ENCODE peak calls at places on chromosome 7, in ten cellular contexts. A is GDM1; C is mesothelial cell of epicardium; P is HCT116; N is iris pigment epithelial cell; S is stimulated activated CD8-positive, alpha-beta memory T cell treated with anti-CD3 and anti-CD28 coated beads, Interleukin-15, amount 100 ng/mL, for 48 hours; F is activated CD4-positive, alpha-beta T cell treated with anti-CD3 and anti-CD28 coated beads, Interleukin-2, amount 50 U/mL, for 4 hours; E is activated CD4-positive, CD25-positive, alpha-beta regulatory T cell treated with anti-CD3 and anti-CD28 coated beads, Interleukin-2, amount 50 U/mL, for 16 hours; U is LoVo; K is sciatic nerve. Z is an unnamed sample.

GRCh38 chr7:44259547-44260457 is 59.0 kb downstream of the YKT6 start:
- DNase-seq in A (no peak), C (no peak), P (no peak), N (peak), S (no peak), F (no peak), E (no peak), U (no peak), K (no peak), Z (peak)

GRCh38 chr7:4270268-4270667 is 411.8 kb upstream of the FOXK1 start:
- DNase-seq in A (no peak), C (no peak), P (no peak), N (no peak), S (no peak), F (no peak), E (no peak), U (no peak), K (no peak), Z (no peak)

GRCh38 chr7:38584443-38585210 is 46.5 kb downstream of the AMPH start:
- DNase-seq in A (no peak), C (no peak), P (no peak), N (peak), S (no peak), F (no peak), E (no peak), U (no peak), K (no peak), Z (no peak)

GRCh38 chr7:41702635-41703371 is at the start of gene INHBA:
- DNase-seq in A (no peak), C (no peak), P (no peak), N (peak), S (no peak), F (no peak), E (no peak), U (peak), K (no peak), Z (no peak)

GRCh38 chr7:111718886-111719285 is 156.6 kb upstream of the IMMP2L start:
- DNase-seq in A (no peak), C (no peak), P (no peak), N (no peak), S (no peak), F (no peak), E (no peak), U (no peak), K (no peak), Z (no peak)

GRCh38 chr7:64947252-64948000 is 43.4 kb downstream of the ZNF117 start:
- DNase-seq in A (no peak), C (no peak), P (no peak), N (no peak), S (no peak), F (no peak), E (no peak), U (no peak), K (peak), Z (peak)

GRCh38 chr7:105399043-105399725 is 10.5 kb upstream of the SRPK2 start:
- DNase-seq in A (no peak), C (no peak), P (no peak), N (peak), S (no peak), F (no peak), E (no peak), U (no peak), K (no peak), Z (no peak)

GRCh38 chr7:1243964-1244416 is 11.3 kb downstream of the UNCX start:
- DNase-seq in A (no peak), C (peak), P (no peak), N (no peak), S (no peak), F (no peak), E (no peak), U (no peak), K (no peak), Z (peak)